ENCODE peak calls at places on chromosome 4, in four cellular contexts. One of them, this sample, is unnamed.

GRCh38 chr4:100907465-100908454 is 389.9 kb upstream of the EMCN start:
- DNase-seq in K562: no peak
- DNase-seq in GM23338: no peak
- DNase-seq in spleen: no peak
- DNase-seq in this sample: no peak

GRCh38 chr4:10121568-10122097 is 5.0 kb upstream of the WDR1 start:
- DNase-seq in K562: no peak
- DNase-seq in GM23338: no peak
- DNase-seq in spleen: no peak
- DNase-seq in this sample: no peak

GRCh38 chr4:25190407-25190806 is 30.2 kb upstream of the SEPSECS start:
- DNase-seq in K562: no peak
- DNase-seq in GM23338: peak; percentile 53
- DNase-seq in spleen: no peak
- DNase-seq in this sample: no peak

GRCh38 chr4:73704314-73705055 is 35.9 kb upstream of the CXCL8 start:
- DNase-seq in K562: peak; percentile 28
- DNase-seq in GM23338: peak; percentile 17
- DNase-seq in spleen: no peak
- DNase-seq in this sample: peak; percentile 74

GRCh38 chr4:31089815-31090214 is 369.6 kb downstream of the PCDH7 start:
- DNase-seq in K562: no peak
- DNase-seq in GM23338: no peak
- DNase-seq in spleen: no peak
- DNase-seq in this sample: no peak

GRCh38 chr4:143458966-143459365 is 54.5 kb upstream of the SMARCA5 start:
- DNase-seq in K562: no peak
- DNase-seq in GM23338: no peak
- DNase-seq in spleen: no peak
- DNase-seq in this sample: no peak

GRCh38 chr4:20084488-20084887 is 167.2 kb upstream of the SLIT2 start:
- DNase-seq in K562: peak; percentile 13
- DNase-seq in GM23338: no peak
- DNase-seq in spleen: no peak
- DNase-seq in this sample: no peak

GRCh38 chr4:188930822-188931221 is 791.6 kb downstream of the TRIML1 start:
- DNase-seq in K562: no peak
- DNase-seq in GM23338: peak; percentile 63
- DNase-seq in spleen: no peak
- DNase-seq in this sample: no peak

GRCh38 chr4:113153529-113154101 is 104.2 kb downstream of the ANK2 start:
- DNase-seq in K562: no peak
- DNase-seq in GM23338: peak; percentile 37
- DNase-seq in spleen: no peak
- DNase-seq in this sample: no peak

GRCh38 chr4:180380733-180381132 is 1862.5 kb upstream of the TENM3 start:
- DNase-seq in K562: no peak
- DNase-seq in GM23338: no peak
- DNase-seq in spleen: no peak
- DNase-seq in this sample: no peak

GRCh38 chr4:10532155-10532554 is 74.9 kb upstream of the ZNF518B start:
- DNase-seq in K562: no peak
- DNase-seq in GM23338: no peak
- DNase-seq in spleen: no peak
- DNase-seq in this sample: no peak

GRCh38 chr4:184906480-184907097 is 80.8 kb upstream of the ACSL1 start:
- DNase-seq in K562: no peak
- DNase-seq in GM23338: no peak
- DNase-seq in spleen: no peak
- DNase-seq in this sample: no peak

GRCh38 chr4:1416051-1416947 is 10.1 kb upstream of the NKX1-1 start:
- DNase-seq in K562: no peak
- DNase-seq in GM23338: no peak
- DNase-seq in spleen: peak; percentile 48
- DNase-seq in this sample: peak; percentile 73

GRCh38 chr4:85210353-85210752 is 243.9 kb upstream of the WDFY3 start:
- DNase-seq in K562: no peak
- DNase-seq in GM23338: no peak
- DNase-seq in spleen: no peak
- DNase-seq in this sample: no peak

GRCh38 chr4:76266627-76267026 is 15.1 kb downstream of the FAM47E start:
- DNase-seq in K562: no peak
- DNase-seq in GM23338: no peak
- DNase-seq in spleen: no peak
- DNase-seq in this sample: no peak

GRCh38 chr4:15100994-15101695 is 98.9 kb downstream of the CPEB2 start:
- DNase-seq in K562: no peak
- DNase-seq in GM23338: no peak
- DNase-seq in spleen: no peak
- DNase-seq in this sample: no peak

GRCh38 chr4:110196871-110197420 is 1.5 kb downstream of the ELOVL6 start:
- DNase-seq in K562: no peak
- DNase-seq in GM23338: peak; percentile 79
- DNase-seq in spleen: no peak
- DNase-seq in this sample: peak; percentile 72

GRCh38 chr4:110193822-110194761 is 4.3 kb downstream of the ELOVL6 start:
- DNase-seq in K562: peak; percentile 86
- DNase-seq in GM23338: peak; percentile 89
- DNase-seq in spleen: peak; percentile 90
- DNase-seq in this sample: peak; percentile 73

GRCh38 chr4:110197421-110198398 is 705 bp downstream of the ELOVL6 start:
- DNase-seq in K562: peak; percentile 23
- DNase-seq in GM23338: peak; percentile 56
- DNase-seq in spleen: peak; percentile 81
- DNase-seq in this sample: peak; percentile 71

GRCh38 chr4:110195561-110196205 is 2.7 kb downstream of the ELOVL6 start:
- DNase-seq in K562: no peak
- DNase-seq in GM23338: no peak
- DNase-seq in spleen: no peak
- DNase-seq in this sample: no peak

GRCh38 chr4:110196206-110196870 is 2.1 kb downstream of the ELOVL6 start:
- DNase-seq in K562: peak; percentile 76
- DNase-seq in GM23338: peak; percentile 80
- DNase-seq in spleen: peak; percentile 90
- DNase-seq in this sample: no peak
- TF ChIP-seq POLR2AphosphoS5 in K562: peak; percentile 55
- TF ChIP-seq POLR2AphosphoS5 in GM23338: peak; percentile 70
- TF ChIP-seq POLR2AphosphoS5 in spleen: peak; percentile 72
- TF ChIP-seq POLR2AphosphoS5 in this sample: no peak

GRCh38 chr4:159353422-159354116 is 250.7 kb downstream of the RAPGEF2 start:
- DNase-seq in K562: no peak
- DNase-seq in GM23338: no peak
- DNase-seq in spleen: no peak
- DNase-seq in this sample: no peak

GRCh38 chr4:159346681-159347080 is 243.8 kb downstream of the RAPGEF2 start:
- DNase-seq in K562: no peak
- DNase-seq in GM23338: no peak
- DNase-seq in spleen: no peak
- DNase-seq in this sample: no peak

GRCh38 chr4:159344877-159345276 is 242.0 kb downstream of the RAPGEF2 start:
- DNase-seq in K562: no peak
- DNase-seq in GM23338: no peak
- DNase-seq in spleen: no peak
- DNase-seq in this sample: no peak

GRCh38 chr4:159352609-159353008 is 249.7 kb downstream of the RAPGEF2 start:
- DNase-seq in K562: no peak
- DNase-seq in GM23338: no peak
- DNase-seq in spleen: no peak
- DNase-seq in this sample: no peak

DNA sequence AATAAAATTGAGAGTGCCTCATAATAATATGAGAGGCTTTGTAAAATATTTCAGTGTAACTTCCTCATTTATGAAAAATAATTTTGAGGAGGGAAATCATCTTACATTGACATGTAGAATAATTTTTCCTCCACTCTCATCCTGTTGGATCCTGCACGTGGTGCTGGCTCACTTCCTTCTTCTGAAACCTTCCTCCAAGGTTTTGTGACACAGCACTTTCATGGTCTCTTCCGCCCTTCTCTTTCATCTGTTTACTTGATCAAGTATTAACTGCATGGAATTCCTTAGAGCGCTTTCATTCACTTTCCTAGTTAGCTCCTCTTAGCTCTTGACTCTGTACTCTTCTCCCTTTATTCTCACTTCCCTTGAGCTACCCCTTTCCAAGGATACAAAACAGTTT is 246.5 kb downstream of the RAPGEF2 start:
- DNase-seq in K562: no peak
- DNase-seq in GM23338: no peak
- DNase-seq in spleen: no peak
- DNase-seq in this sample: no peak
- H3K36me3 ChIP-seq in K562: peaks cover 60% of the 10 kb centered on the region
- H3K36me3 ChIP-seq in GM23338: peaks cover 16% of the 10 kb centered on the region
- H3K36me3 ChIP-seq in spleen: no peaks in the 10 kb centered on the region
- H3K36me3 ChIP-seq in this sample: peaks cover 75% of the 10 kb centered on the region

GRCh38 chr4:33067221-33067620 is 2347.1 kb downstream of the PCDH7 start:
- DNase-seq in K562: no peak
- DNase-seq in GM23338: no peak
- DNase-seq in spleen: no peak
- DNase-seq in this sample: no peak
- H3K27ac ChIP-seq in K562: no peak overlapping the region
- H3K27ac ChIP-seq in GM23338: no peak overlapping the region
- H3K27ac ChIP-seq in spleen: no peak overlapping the region
- H3K27ac ChIP-seq in this sample: no peak overlapping the region

DNA sequence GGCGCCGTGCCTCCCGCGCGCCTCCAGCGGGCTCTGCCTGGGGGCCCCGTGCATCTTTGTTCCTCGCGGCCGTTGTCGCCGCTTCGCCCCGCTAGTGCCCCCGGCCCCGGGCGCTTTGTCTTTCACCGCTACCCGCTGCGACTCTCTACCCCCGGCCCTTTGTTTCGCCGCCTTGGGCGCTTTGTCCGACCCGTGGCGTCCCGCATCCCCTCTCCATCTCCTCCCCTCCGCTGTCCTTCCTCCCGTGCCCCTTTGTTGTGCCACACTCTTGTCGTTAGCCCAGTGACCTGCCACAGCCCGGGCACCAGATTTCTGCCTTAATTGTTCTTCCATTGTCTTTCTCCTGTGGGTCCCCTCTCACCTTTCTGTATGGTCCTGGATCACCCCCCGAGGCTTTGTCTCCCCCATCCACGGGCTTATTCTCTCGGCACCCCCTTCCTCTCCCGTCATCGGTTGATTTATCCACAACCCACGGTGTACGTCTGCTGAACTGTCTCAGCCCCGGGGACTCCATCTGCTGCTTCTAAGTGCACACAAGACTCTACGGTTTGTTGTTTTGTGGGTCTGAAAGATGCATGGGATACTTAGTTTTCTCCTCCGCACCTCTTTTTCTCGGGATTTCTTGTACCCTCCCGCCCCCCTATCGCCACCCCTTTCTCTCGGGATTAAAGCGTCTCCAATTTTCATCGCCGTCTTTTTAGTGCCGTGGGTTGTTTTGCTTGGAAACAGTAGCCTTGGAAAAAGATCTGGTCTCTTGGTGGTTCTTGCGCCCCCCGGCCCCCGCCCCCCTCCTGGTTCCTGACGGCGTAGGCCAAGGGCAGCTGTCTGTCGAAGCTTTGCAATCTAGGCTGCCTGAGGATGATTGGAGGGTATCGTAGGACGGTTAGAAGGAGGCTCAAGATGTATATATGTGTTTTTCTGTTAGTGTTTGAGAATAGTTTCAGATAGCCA is 787 bp downstream of the RBPJ start:
- DNase-seq in K562: no peak
- DNase-seq in GM23338: peak; percentile 71
- DNase-seq in spleen: peak; percentile 88
- DNase-seq in this sample: no peak
- TF ChIP-seq POLR2AphosphoS5 in K562: no peak
- TF ChIP-seq POLR2AphosphoS5 in GM23338: no peak
- TF ChIP-seq POLR2AphosphoS5 in spleen: no peak
- TF ChIP-seq POLR2AphosphoS5 in this sample: no peak

DNA sequence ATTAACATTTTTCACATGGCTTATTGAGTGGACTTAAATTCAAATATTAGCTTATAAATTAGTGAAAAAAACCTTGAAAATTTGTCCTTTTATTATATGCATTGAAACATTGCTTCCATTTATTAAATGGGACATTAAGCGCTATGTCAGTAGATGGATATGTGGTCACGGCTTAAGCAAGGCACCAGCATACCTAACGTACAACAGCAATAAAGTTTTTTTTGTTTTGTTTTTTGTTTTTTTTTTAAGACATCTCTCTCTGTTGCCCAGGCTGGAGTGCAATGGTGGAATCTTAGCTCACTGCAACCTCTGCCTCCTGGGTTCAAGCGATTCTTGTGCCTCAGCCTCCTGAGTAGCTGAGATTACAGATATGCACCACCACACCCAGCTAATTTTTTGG is 31.6 kb downstream of the PGM2 start:
- DNase-seq in K562: no peak
- DNase-seq in GM23338: no peak
- DNase-seq in spleen: no peak
- DNase-seq in this sample: no peak
- H3K36me3 ChIP-seq in K562: peaks cover 68% of the 10 kb centered on the region
- H3K36me3 ChIP-seq in GM23338: peaks cover 13% of the 10 kb centered on the region
- H3K36me3 ChIP-seq in spleen: no peaks in the 10 kb centered on the region
- H3K36me3 ChIP-seq in this sample: peaks cover 51% of the 10 kb centered on the region

DNA sequence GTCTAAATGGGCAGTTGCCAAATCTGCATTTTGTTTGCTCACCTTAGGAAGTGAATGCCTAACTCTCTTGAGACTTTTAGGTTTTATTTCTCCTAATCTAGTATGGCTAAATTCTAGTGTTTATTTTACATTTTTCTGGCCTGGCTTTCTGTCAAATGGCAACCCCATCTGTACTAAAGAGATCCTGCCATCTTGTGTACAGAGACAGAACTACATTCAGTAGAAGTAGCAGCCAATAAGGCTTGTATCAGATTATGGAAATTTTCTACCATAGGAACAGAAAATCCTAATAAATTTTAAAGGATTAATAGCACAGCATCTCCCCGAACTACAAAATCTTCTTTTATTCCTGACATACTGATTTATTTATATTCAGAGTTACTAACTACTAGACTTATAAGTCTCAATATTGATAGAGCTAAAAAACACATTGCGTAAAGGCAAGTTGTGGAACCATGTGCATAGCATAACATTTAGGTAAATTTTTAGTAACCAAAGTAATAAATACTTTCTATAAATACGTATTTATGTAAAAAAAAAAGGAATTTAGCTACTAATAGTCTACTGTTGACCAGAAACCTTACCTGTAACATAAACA is 45.5 kb downstream of the TMEM144 start:
- DNase-seq in K562: peak; percentile 15
- DNase-seq in GM23338: peak; percentile 64
- DNase-seq in spleen: no peak
- DNase-seq in this sample: no peak
- H3K27ac ChIP-seq in K562: no peak overlapping the region
- H3K27ac ChIP-seq in GM23338: no peak overlapping the region
- H3K27ac ChIP-seq in spleen: no peak overlapping the region
- H3K27ac ChIP-seq in this sample: no peak overlapping the region